ENCODE peak calls at places on chromosomes 5 and 9, in nine cellular contexts. Z is HTR-8/SVneo, H is lower lobe of right lung, W is choroid plexus epithelial cell, R is H7, X is adrenal gland, N is NAMALWA, F is ELR, S is brain microvascular endothelial cell. Q is an unnamed sample.

GRCh38 chr9:120628207-120628924 is 48.4 kb upstream of the CDK5RAP2 start:
- DNase-seq in Z (no peak), H (no peak), W (no peak), R (no peak), X (no peak), N (no peak), F (no peak), S (no peak), Q (no peak)

GRCh38 chr5:77851229-77852067 is 75.3 kb upstream of the TBCA start:
- DNase-seq in Z (peak; percentile 35), H (no peak), W (peak; percentile 37), R (peak; percentile 88), X (peak; percentile 59), N (no peak), F (peak; percentile 52), S (no peak), Q (no peak)

GRCh38 chr9:126705767-126706697 is 92.3 kb downstream of the LMX1B start:
- DNase-seq in Z (peak; percentile 70), H (peak; percentile 77), W (peak; percentile 47), R (peak; percentile 90), X (peak; percentile 74), N (peak; percentile 84), F (peak; percentile 43), S (peak; percentile 35), Q (no peak)

GRCh38 chr9:83701769-83702168 is 6.0 kb downstream of the UBQLN1 start:
- DNase-seq in Z (peak; percentile 17), H (no peak), W (peak; percentile 88), R (no peak), X (no peak), N (no peak), F (peak; percentile 82), S (peak; percentile 80), Q (no peak)

GRCh38 chr9:133710661-133711427 is 27.3 kb downstream of the SARDH start:
- DNase-seq in Z (no peak), H (no peak), W (no peak), R (peak; percentile 40), X (no peak), N (no peak), F (no peak), S (no peak), Q (no peak)

GRCh38 chr5:77846422-77847128 is 70.4 kb upstream of the TBCA start:
- DNase-seq in Z (no peak), H (no peak), W (no peak), R (peak; percentile 70), X (no peak), N (no peak), F (no peak), S (no peak), Q (no peak)

GRCh38 chr5:117463836-117464235 is 889.2 kb upstream of the SEMA6A start:
- DNase-seq in Z (peak; percentile 7), H (no peak), W (no peak), R (no peak), X (no peak), N (no peak), F (no peak), S (no peak), Q (no peak)

GRCh38 chr9:100587375-100587774 is 9.5 kb downstream of the CAVIN4 start:
- DNase-seq in Z (no peak), H (no peak), W (no peak), R (no peak), X (no peak), N (no peak), F (peak; percentile 59), S (peak; percentile 48), Q (no peak)

GRCh38 chr9:128882677-128883590 is 1.0 kb downstream of the LRRC8A start:
- DNase-seq in Z (no peak), H (no peak), W (no peak), R (peak; percentile 58), X (no peak), N (peak; percentile 46), F (peak; percentile 30), S (no peak), Q (no peak)